ENCODE peak calls at places on chromosome 10, in six cellular contexts. K is WTC11, G is left ventricle myocardium superior, Y is iPS-NIHi11, L is coronary artery, R is right lobe of liver. J is an unnamed sample.

GRCh38 chr10:86962981-86963310 is 4.5 kb downstream of the SNCG start:
- DNase-seq in L (no peak), R (no peak), Y (no peak), K (no peak), G (no peak), J (no peak)

GRCh38 chr10:60574388-60574787 is 184.7 kb upstream of the ANK3 start:
- DNase-seq in R (no peak), G (no peak), L (no peak), K (no peak), Y (no peak), J (no peak)

GRCh38 chr10:6924166-6924565 is 344.1 kb upstream of the PRKCQ start:
- DNase-seq in L (no peak), G (no peak), Y (no peak), R (no peak), K (no peak), J (no peak)

GRCh38 chr10:28991326-28991725 is 297.5 kb upstream of the LYZL1 start:
- DNase-seq in L (no peak), R (no peak), Y (peak), G (no peak), K (no peak), J (no peak)

GRCh38 chr10:71302874-71303568 is 16.0 kb upstream of the SLC29A3 start:
- DNase-seq in K (no peak), Y (peak), G (no peak), L (no peak), R (no peak), J (no peak)

GRCh38 chr10:104274762-104275721 is 6.1 kb downstream of the GSTO2 start:
- DNase-seq in R (peak), L (no peak), Y (peak), G (peak), K (peak), J (no peak)

GRCh38 chr10:96306516-96306915 is 2.3 kb downstream of the DNTT start:
- DNase-seq in K (no peak), G (peak), Y (peak), L (no peak), R (peak), J (no peak)

GRCh38 chr10:44415121-44415520 is 30.2 kb upstream of the CXCL12 start:
- DNase-seq in R (no peak), Y (no peak), K (no peak), L (no peak), G (no peak), J (no peak)

GRCh38 chr10:511849-512191 is 177.6 kb downstream of the DIP2C start:
- DNase-seq in K (no peak), G (no peak), R (no peak), L (no peak), Y (no peak), J (no peak)

GRCh38 chr10:20858292-20859124 is 38.6 kb downstream of the NEBL start:
- DNase-seq in Y (no peak), R (no peak), L (no peak), G (no peak), K (no peak), J (no peak)

GRCh38 chr10:103295391-103296044 is 18.6 kb downstream of the INA start:
- DNase-seq in G (no peak), L (no peak), K (no peak), Y (no peak), R (no peak), J (no peak)

GRCh38 chr10:14396441-14397048 is 65.8 kb upstream of the FRMD4A start:
- DNase-seq in Y (peak), R (no peak), K (no peak), G (no peak), L (no peak), J (no peak)

GRCh38 chr10:5932345-5932744 is 42.3 kb downstream of the FBH1 start:
- DNase-seq in R (peak), G (no peak), Y (no peak), K (no peak), L (no peak), J (no peak)

GRCh38 chr10:101646369-101646768 is 48.6 kb downstream of the FBXW4 start:
- DNase-seq in K (no peak), G (peak), R (no peak), L (no peak), Y (no peak), J (no peak)

GRCh38 chr10:56351909-56352630 is 9.0 kb downstream of the ZWINT start:
- DNase-seq in K (no peak), G (no peak), R (no peak), Y (no peak), L (no peak), J (no peak)

GRCh38 chr10:101694056-101694673 is 805 bp downstream of the FBXW4 start:
- DNase-seq in L (peak), Y (peak), R (peak), G (peak), K (peak), J (peak)

GRCh38 chr10:100341953-100342626 is 4.9 kb upstream of the SCD start:
- DNase-seq in L (no peak), Y (peak), K (peak), R (peak), G (peak), J (no peak)

GRCh38 chr10:44576715-44577191 is 191.9 kb upstream of the CXCL12 start:
- DNase-seq in Y (no peak), L (peak), G (peak), R (no peak), K (no peak), J (no peak)

GRCh38 chr10:35640951-35641429 is 1.1 kb downstream of the FZD8 start:
- DNase-seq in R (peak), K (peak), L (no peak), Y (peak), G (peak), J (peak)

GRCh38 chr10:126135177-126135576 is 238.8 kb downstream of the FANK1 start:
- DNase-seq in Y (no peak), L (no peak), R (no peak), K (peak), G (no peak), J (no peak)

GRCh38 chr10:119341236-119342016 is 134.1 kb downstream of the GRK5 start:
- DNase-seq in G (peak), K (no peak), R (peak), L (no peak), Y (no peak), J (no peak)

GRCh38 chr10:90947025-90947960 is 26.4 kb upstream of the ANKRD1 start:
- DNase-seq in L (no peak), G (no peak), Y (no peak), R (no peak), K (no peak), J (no peak)

GRCh38 chr10:33306756-33307519 is 27.5 kb downstream of the NRP1 start:
- DNase-seq in Y (no peak), L (no peak), R (no peak), G (no peak), K (no peak), J (no peak)

GRCh38 chr10:1063232-1063862 is 7.2 kb downstream of the WDR37 start:
- DNase-seq in R (no peak), K (no peak), L (no peak), Y (no peak), G (no peak), J (no peak)

GRCh38 chr10:115001506-115002381 is 63.7 kb downstream of the TRUB1 start:
- DNase-seq in L (no peak), R (peak), G (no peak), Y (no peak), K (no peak), J (no peak)

GRCh38 chr10:75599875-75600648 is 168.6 kb downstream of the LRMDA start:
- DNase-seq in G (no peak), L (no peak), R (no peak), K (no peak), Y (peak), J (no peak)

GRCh38 chr10:5648494-5649457 is 17.6 kb downstream of the ASB13 start:
- DNase-seq in R (no peak), G (no peak), L (peak), Y (no peak), K (peak), J (no peak)

GRCh38 chr10:64444163-64444562 is 923.0 kb downstream of the REEP3 start:
- DNase-seq in G (no peak), Y (no peak), R (no peak), K (no peak), L (no peak), J (no peak)

GRCh38 chr10:95295031-95295755 is 4.4 kb upstream of the PDLIM1 start:
- DNase-seq in R (peak), Y (no peak), G (peak), L (no peak), K (peak), J (no peak)

GRCh38 chr10:74898201-74898976 is 72.0 kb downstream of the KAT6B start:
- DNase-seq in R (no peak), Y (no peak), K (no peak), L (no peak), G (no peak), J (no peak)

GRCh38 chr10:80191589-80192270 is 13.6 kb downstream of the ANXA11 start:
- DNase-seq in G (no peak), R (no peak), Y (no peak), K (no peak), L (no peak), J (peak)

GRCh38 chr10:110944997-110945396 is 25.6 kb downstream of the SHOC2 start:
- DNase-seq in R (no peak), G (no peak), L (no peak), K (no peak), Y (no peak), J (no peak)

GRCh38 chr10:59808896-59809643 is 55.8 kb upstream of the MRLN start:
- DNase-seq in K (peak), R (peak), L (no peak), G (peak), Y (peak), J (no peak)

GRCh38 chr10:29471483-29471859 is 163.3 kb downstream of the SVIL start:
- DNase-seq in G (no peak), L (peak), Y (no peak), R (no peak), K (no peak), J (no peak)

GRCh38 chr10:124296121-124296812 is 122.5 kb downstream of the OAT start:
- DNase-seq in L (peak), K (peak), Y (peak), G (no peak), R (no peak), J (peak)

J was measured in type B pancreatic cell.